ENCODE peak calls at places on chromosomes 6 and 20, in nine cellular contexts. One of them, this sample, is unnamed.

GRCh38 chr20:23127506-23128279 is 41.6 kb upstream of the CD93 start:
- DNase-seq in trophoblast cell: no peak
- DNase-seq in endodermal cell: no peak
- DNase-seq in mesendoderm: no peak
- DNase-seq in colonic mucosa: no peak
- DNase-seq in PC-3: no peak
- DNase-seq in endothelial cell of umbilical vein: no peak
- DNase-seq in K562: no peak
- DNase-seq in GM23248: no peak
- DNase-seq in this sample: no peak

GRCh38 chr6:138514860-138515540 is 15.7 kb upstream of the NHSL1 start:
- DNase-seq in endodermal cell: no peak
- DNase-seq in K562: no peak
- DNase-seq in trophoblast cell: no peak
- DNase-seq in PC-3: no peak
- DNase-seq in colonic mucosa: no peak
- DNase-seq in endothelial cell of umbilical vein: no peak
- DNase-seq in GM23248: no peak
- DNase-seq in mesendoderm: no peak
- DNase-seq in this sample: no peak

GRCh38 chr6:37207903-37208456 is 38.0 kb downstream of the PIM1 start:
- DNase-seq in PC-3: peak; percentile 90
- DNase-seq in endothelial cell of umbilical vein: peak; percentile 83
- DNase-seq in endodermal cell: peak; percentile 99
- DNase-seq in K562: peak; percentile 90
- DNase-seq in mesendoderm: peak; percentile 93
- DNase-seq in trophoblast cell: peak; percentile 93
- DNase-seq in GM23248: peak; percentile 76
- DNase-seq in colonic mucosa: peak; percentile 94
- DNase-seq in this sample: peak; percentile 84

GRCh38 chr20:31815408-31816188 is 3.6 kb upstream of the MYLK2 start:
- DNase-seq in colonic mucosa: no peak
- DNase-seq in trophoblast cell: no peak
- DNase-seq in K562: no peak
- DNase-seq in endodermal cell: peak; percentile 66
- DNase-seq in endothelial cell of umbilical vein: no peak
- DNase-seq in GM23248: peak; percentile 47
- DNase-seq in PC-3: no peak
- DNase-seq in mesendoderm: peak; percentile 35
- DNase-seq in this sample: peak; percentile 27

GRCh38 chr6:159979136-159979874 is 10.4 kb downstream of the IGF2R start:
- DNase-seq in endodermal cell: peak; percentile 83
- DNase-seq in endothelial cell of umbilical vein: peak; percentile 46
- DNase-seq in colonic mucosa: peak; percentile 59
- DNase-seq in mesendoderm: peak; percentile 83
- DNase-seq in trophoblast cell: peak; percentile 76
- DNase-seq in PC-3: peak; percentile 82
- DNase-seq in GM23248: peak; percentile 78
- DNase-seq in K562: no peak
- DNase-seq in this sample: peak; percentile 45

GRCh38 chr6:3887150-3887700 is 38.1 kb downstream of the FAM50B start:
- DNase-seq in PC-3: peak; percentile 36
- DNase-seq in colonic mucosa: no peak
- DNase-seq in mesendoderm: peak; percentile 18
- DNase-seq in K562: no peak
- DNase-seq in endodermal cell: no peak
- DNase-seq in endothelial cell of umbilical vein: peak; percentile 67
- DNase-seq in trophoblast cell: no peak
- DNase-seq in GM23248: peak; percentile 72
- DNase-seq in this sample: peak; percentile 69

GRCh38 chr6:155026366-155027045 is 31.4 kb downstream of the TIAM2 start:
- DNase-seq in endothelial cell of umbilical vein: peak; percentile 61
- DNase-seq in K562: no peak
- DNase-seq in PC-3: peak; percentile 92
- DNase-seq in trophoblast cell: peak; percentile 23
- DNase-seq in mesendoderm: peak; percentile 65
- DNase-seq in GM23248: peak; percentile 95
- DNase-seq in colonic mucosa: no peak
- DNase-seq in endodermal cell: peak; percentile 17
- DNase-seq in this sample: peak; percentile 80

GRCh38 chr20:55745840-55746239 is 259.5 kb downstream of the CBLN4 start:
- DNase-seq in endodermal cell: no peak
- DNase-seq in mesendoderm: no peak
- DNase-seq in GM23248: no peak
- DNase-seq in colonic mucosa: no peak
- DNase-seq in PC-3: no peak
- DNase-seq in endothelial cell of umbilical vein: no peak
- DNase-seq in trophoblast cell: no peak
- DNase-seq in K562: no peak
- DNase-seq in this sample: no peak

GRCh38 chr20:13671500-13672288 is 33.0 kb upstream of the TASP1 start:
- DNase-seq in PC-3: peak; percentile 33
- DNase-seq in endodermal cell: no peak
- DNase-seq in endothelial cell of umbilical vein: no peak
- DNase-seq in trophoblast cell: no peak
- DNase-seq in colonic mucosa: peak; percentile 32
- DNase-seq in K562: no peak
- DNase-seq in GM23248: peak; percentile 94
- DNase-seq in mesendoderm: no peak
- DNase-seq in this sample: peak; percentile 37

GRCh38 chr20:839015-839414 is 5.5 kb downstream of the FAM110A start:
- DNase-seq in K562: no peak
- DNase-seq in GM23248: no peak
- DNase-seq in endodermal cell: no peak
- DNase-seq in mesendoderm: no peak
- DNase-seq in endothelial cell of umbilical vein: no peak
- DNase-seq in trophoblast cell: no peak
- DNase-seq in PC-3: no peak
- DNase-seq in colonic mucosa: no peak
- DNase-seq in this sample: no peak

GRCh38 chr6:35081426-35081851 is 59.7 kb downstream of the TCP11 start:
- DNase-seq in colonic mucosa: no peak
- DNase-seq in K562: no peak
- DNase-seq in mesendoderm: no peak
- DNase-seq in endothelial cell of umbilical vein: peak; percentile 6
- DNase-seq in trophoblast cell: no peak
- DNase-seq in PC-3: no peak
- DNase-seq in GM23248: no peak
- DNase-seq in endodermal cell: peak; percentile 71
- DNase-seq in this sample: no peak

GRCh38 chr20:25090492-25091429 is 8.8 kb upstream of the VSX1 start:
- DNase-seq in K562: no peak
- DNase-seq in mesendoderm: no peak
- DNase-seq in trophoblast cell: no peak
- DNase-seq in endodermal cell: no peak
- DNase-seq in colonic mucosa: peak; percentile 56
- DNase-seq in endothelial cell of umbilical vein: no peak
- DNase-seq in PC-3: peak; percentile 49
- DNase-seq in GM23248: no peak
- DNase-seq in this sample: no peak

GRCh38 chr6:139027620-139028182 is 844 bp upstream of the ABRACL start:
- DNase-seq in endothelial cell of umbilical vein: peak; percentile 52
- DNase-seq in PC-3: no peak
- DNase-seq in colonic mucosa: peak; percentile 63
- DNase-seq in endodermal cell: peak; percentile 67
- DNase-seq in K562: no peak
- DNase-seq in GM23248: peak; percentile 64
- DNase-seq in mesendoderm: peak; percentile 89
- DNase-seq in trophoblast cell: no peak
- DNase-seq in this sample: no peak

GRCh38 chr20:63363013-63363957 is 2.1 kb upstream of the CHRNA4 start:
- DNase-seq in endothelial cell of umbilical vein: no peak
- DNase-seq in K562: peak; percentile 33
- DNase-seq in endodermal cell: no peak
- DNase-seq in mesendoderm: no peak
- DNase-seq in GM23248: no peak
- DNase-seq in colonic mucosa: no peak
- DNase-seq in PC-3: no peak
- DNase-seq in trophoblast cell: no peak
- DNase-seq in this sample: no peak

GRCh38 chr20:24111858-24112257 is 123.3 kb upstream of the GGTLC1 start:
- DNase-seq in K562: no peak
- DNase-seq in endothelial cell of umbilical vein: no peak
- DNase-seq in colonic mucosa: no peak
- DNase-seq in endodermal cell: no peak
- DNase-seq in trophoblast cell: no peak
- DNase-seq in GM23248: no peak
- DNase-seq in mesendoderm: no peak
- DNase-seq in PC-3: peak; percentile 73
- DNase-seq in this sample: no peak

GRCh38 chr20:8492182-8492581 is 360.1 kb downstream of the PLCB1 start:
- DNase-seq in colonic mucosa: no peak
- DNase-seq in trophoblast cell: no peak
- DNase-seq in PC-3: no peak
- DNase-seq in K562: no peak
- DNase-seq in endothelial cell of umbilical vein: peak; percentile 23
- DNase-seq in endodermal cell: no peak
- DNase-seq in mesendoderm: no peak
- DNase-seq in GM23248: no peak
- DNase-seq in this sample: no peak
- H3K36me3 ChIP-seq in colonic mucosa: no peaks in the 10 kb centered on the region
- H3K36me3 ChIP-seq in trophoblast cell: no peaks in the 10 kb centered on the region
- H3K36me3 ChIP-seq in PC-3: no peaks in the 10 kb centered on the region
- H3K36me3 ChIP-seq in K562: no peaks in the 10 kb centered on the region
- H3K36me3 ChIP-seq in endothelial cell of umbilical vein: no peaks in the 10 kb centered on the region
- H3K36me3 ChIP-seq in endodermal cell: no peaks in the 10 kb centered on the region
- H3K36me3 ChIP-seq in mesendoderm: no peaks in the 10 kb centered on the region
- H3K36me3 ChIP-seq in GM23248: no peaks in the 10 kb centered on the region
- H3K36me3 ChIP-seq in this sample: no peaks in the 10 kb centered on the region

GRCh38 chr6:122778961-122779671 is 400 bp upstream of the FABP7 start:
- DNase-seq in K562: no peak
- DNase-seq in endothelial cell of umbilical vein: no peak
- DNase-seq in endodermal cell: peak; percentile 91
- DNase-seq in trophoblast cell: peak; percentile 50
- DNase-seq in colonic mucosa: no peak
- DNase-seq in GM23248: no peak
- DNase-seq in mesendoderm: peak; percentile 86
- DNase-seq in PC-3: no peak
- DNase-seq in this sample: no peak

GRCh38 chr6:122781716-122782115 is 2.2 kb downstream of the FABP7 start:
- DNase-seq in GM23248: no peak
- DNase-seq in colonic mucosa: no peak
- DNase-seq in endodermal cell: no peak
- DNase-seq in trophoblast cell: no peak
- DNase-seq in mesendoderm: no peak
- DNase-seq in endothelial cell of umbilical vein: no peak
- DNase-seq in PC-3: no peak
- DNase-seq in K562: no peak
- DNase-seq in this sample: no peak

GRCh38 chr6:122780114-122780513 is 598 bp downstream of the FABP7 start:
- DNase-seq in GM23248: no peak
- DNase-seq in endothelial cell of umbilical vein: no peak
- DNase-seq in endodermal cell: no peak
- DNase-seq in trophoblast cell: no peak
- DNase-seq in PC-3: no peak
- DNase-seq in colonic mucosa: no peak
- DNase-seq in mesendoderm: peak; percentile 28
- DNase-seq in K562: no peak
- DNase-seq in this sample: no peak

GRCh38 chr6:122778334-122778733 is 1.2 kb upstream of the FABP7 start:
- DNase-seq in endodermal cell: peak; percentile 66
- DNase-seq in colonic mucosa: no peak
- DNase-seq in GM23248: no peak
- DNase-seq in mesendoderm: peak; percentile 19
- DNase-seq in trophoblast cell: no peak
- DNase-seq in PC-3: no peak
- DNase-seq in K562: no peak
- DNase-seq in endothelial cell of umbilical vein: no peak
- DNase-seq in this sample: no peak

DNA sequence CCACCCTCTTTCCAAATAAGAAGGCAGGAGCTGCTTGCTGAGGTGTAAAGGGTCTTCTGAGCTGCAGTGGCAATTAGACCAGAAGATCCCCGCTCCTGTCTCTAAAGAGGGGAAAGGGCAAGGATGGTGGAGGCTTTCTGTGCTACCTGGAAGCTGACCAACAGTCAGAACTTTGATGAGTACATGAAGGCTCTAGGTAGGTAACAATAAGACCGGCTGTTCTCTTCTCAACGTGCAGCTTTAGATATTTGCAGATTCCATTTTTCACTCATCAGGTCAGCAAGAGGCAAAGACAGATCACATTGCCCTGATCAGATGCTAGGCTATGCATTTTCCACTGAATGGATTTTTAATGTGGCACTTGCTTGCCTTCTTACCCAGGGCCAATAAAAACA is at the start of gene FABP7:
- DNase-seq in mesendoderm: no peak
- DNase-seq in K562: no peak
- DNase-seq in endothelial cell of umbilical vein: no peak
- DNase-seq in endodermal cell: no peak
- DNase-seq in colonic mucosa: no peak
- DNase-seq in GM23248: no peak
- DNase-seq in PC-3: no peak
- DNase-seq in trophoblast cell: no peak
- DNase-seq in this sample: no peak
- H3K9ac ChIP-seq in mesendoderm: no peak within 1 kb of the TSS
- H3K9ac ChIP-seq in K562: no peak within 1 kb of the TSS
- H3K9ac ChIP-seq in endothelial cell of umbilical vein: no peak within 1 kb of the TSS
- H3K9ac ChIP-seq in endodermal cell: no peak within 1 kb of the TSS
- H3K9ac ChIP-seq in colonic mucosa: no peak within 1 kb of the TSS
- H3K9ac ChIP-seq in GM23248: no peak within 1 kb of the TSS
- H3K9ac ChIP-seq in PC-3: no peak within 1 kb of the TSS
- H3K9ac ChIP-seq in trophoblast cell: no peak within 1 kb of the TSS
- H3K9ac ChIP-seq in this sample: no peak within 1 kb of the TSS

DNA sequence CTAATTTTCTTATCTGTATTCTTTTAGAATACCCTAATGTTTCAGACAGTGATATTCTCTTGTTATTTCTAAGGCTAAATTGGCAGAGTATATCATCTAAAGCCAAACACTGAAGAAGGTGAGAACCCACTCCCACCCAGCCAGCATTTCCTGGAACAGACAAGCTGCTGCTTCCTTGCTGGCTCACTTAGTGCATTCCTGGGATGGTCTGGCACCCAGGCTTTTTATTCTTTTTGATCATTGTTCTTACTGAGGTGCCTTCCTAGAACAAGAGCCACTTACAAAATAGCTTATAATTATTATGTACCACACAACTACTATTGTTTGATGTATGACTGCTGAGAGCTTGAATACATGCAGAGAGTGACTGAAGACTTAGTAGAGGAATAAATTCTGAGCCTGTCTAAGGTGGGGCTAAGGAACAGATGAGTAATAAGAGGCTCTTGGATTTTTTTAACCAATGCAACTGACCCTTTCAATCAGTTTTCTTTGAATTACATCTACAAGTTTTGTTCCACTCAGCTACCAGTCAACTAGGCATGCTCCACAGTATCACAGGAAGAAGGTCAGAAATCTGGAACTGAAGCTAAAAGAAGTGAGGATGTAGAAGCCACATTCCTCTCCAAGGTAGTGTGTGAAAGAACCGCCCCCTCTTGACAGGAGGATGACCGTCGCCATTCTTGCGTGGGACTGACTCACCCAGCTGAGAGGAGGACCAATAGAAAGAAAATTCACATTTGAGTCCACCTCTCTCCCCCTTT is 30.1 kb downstream of the PRPH2 start:
- DNase-seq in endothelial cell of umbilical vein: peak; percentile 60
- DNase-seq in PC-3: peak; percentile 19
- DNase-seq in trophoblast cell: no peak
- DNase-seq in mesendoderm: peak; percentile 62
- DNase-seq in GM23248: peak; percentile 89
- DNase-seq in K562: no peak
- DNase-seq in colonic mucosa: no peak
- DNase-seq in endodermal cell: no peak
- DNase-seq in this sample: peak; percentile 43
- H3K36me3 ChIP-seq in endothelial cell of umbilical vein: peaks cover 5% of the 10 kb centered on the region
- H3K36me3 ChIP-seq in PC-3: peaks cover 27% of the 10 kb centered on the region
- H3K36me3 ChIP-seq in trophoblast cell: peaks cover 19% of the 10 kb centered on the region
- H3K36me3 ChIP-seq in mesendoderm: peaks cover 10% of the 10 kb centered on the region
- H3K36me3 ChIP-seq in GM23248: peaks cover 24% of the 10 kb centered on the region
- H3K36me3 ChIP-seq in K562: peaks cover 61% of the 10 kb centered on the region
- H3K36me3 ChIP-seq in colonic mucosa: peaks cover 17% of the 10 kb centered on the region
- H3K36me3 ChIP-seq in endodermal cell: peaks cover 64% of the 10 kb centered on the region
- H3K36me3 ChIP-seq in this sample: peaks cover 53% of the 10 kb centered on the region

GRCh38 chr6:106385530-106385929 is 25.0 kb downstream of the CRYBG1 start:
- DNase-seq in PC-3: no peak
- DNase-seq in K562: no peak
- DNase-seq in mesendoderm: no peak
- DNase-seq in endodermal cell: no peak
- DNase-seq in trophoblast cell: no peak
- DNase-seq in colonic mucosa: no peak
- DNase-seq in endothelial cell of umbilical vein: no peak
- DNase-seq in GM23248: no peak
- DNase-seq in this sample: no peak
- H3K9ac ChIP-seq in PC-3: no peak overlapping the region
- H3K9ac ChIP-seq in K562: no peak overlapping the region
- H3K9ac ChIP-seq in mesendoderm: no peak overlapping the region
- H3K9ac ChIP-seq in endodermal cell: no peak overlapping the region
- H3K9ac ChIP-seq in trophoblast cell: no peak overlapping the region
- H3K9ac ChIP-seq in colonic mucosa: no peak overlapping the region
- H3K9ac ChIP-seq in endothelial cell of umbilical vein: no peak overlapping the region
- H3K9ac ChIP-seq in GM23248: no peak overlapping the region
- H3K9ac ChIP-seq in this sample: no peak overlapping the region

This sample was measured in adipocyte.